ENCODE peak calls at places on chromosome 22, in six cellular contexts. U is endothelial cell, X is fibroblast of mammary gland, W is dorsolateral prefrontal cortex, C is fibroblast of the aortic adventitia, M is gastrocnemius medialis. T is an unnamed sample.

GRCh38 chr22:17501679-17502285 is 61.5 kb upstream of the SLC25A18 start:
- DNase-seq in U (peak; percentile 31), X (peak; percentile 75), W (no peak), C (peak; percentile 82), M (no peak), T (peak; percentile 17)

GRCh38 chr22:22880645-22881044 is 7.0 kb upstream of the IGLL5 start:
- DNase-seq in U (no peak), X (no peak), W (no peak), C (no peak), M (no peak), T (no peak)

GRCh38 chr22:33864723-33865130 is 55.5 kb downstream of the LARGE1 start:
- DNase-seq in U (no peak), X (peak; percentile 53), W (no peak), C (no peak), M (peak; percentile 32), T (no peak)

GRCh38 chr22:20111045-20111688 is 4.7 kb upstream of the RANBP1 start:
- DNase-seq in U (no peak), X (peak; percentile 38), W (no peak), C (no peak), M (no peak), T (peak; percentile 7)

GRCh38 chr22:33923660-33924246 is 3.5 kb upstream of the LARGE1 start:
- DNase-seq in U (peak; percentile 70), X (peak; percentile 75), W (no peak), C (peak; percentile 85), M (peak; percentile 53), T (peak; percentile 19)

GRCh38 chr22:35918466-35918865 is 110.2 kb downstream of the RBFOX2 start:
- DNase-seq in U (no peak), X (peak; percentile 28), W (no peak), C (peak; percentile 67), M (no peak), T (no peak)

GRCh38 chr22:19864538-19865106 is 9.9 kb upstream of the GNB1L start:
- DNase-seq in U (no peak), X (no peak), W (no peak), C (no peak), M (no peak), T (no peak)

GRCh38 chr22:30312053-30312452 is 14.7 kb downstream of the TBC1D10A start:
- DNase-seq in U (no peak), X (peak; percentile 50), W (no peak), C (peak; percentile 74), M (no peak), T (no peak)

GRCh38 chr22:23069502-23070357 is 589 bp upstream of the GNAZ start:
- DNase-seq in U (peak; percentile 85), X (peak; percentile 73), W (peak; percentile 96), C (peak; percentile 83), M (peak; percentile 90), T (peak; percentile 57)

GRCh38 chr22:25334091-25334490 is 114.7 kb downstream of the CRYBB2 start:
- DNase-seq in U (peak; percentile 97), X (peak; percentile 8), W (no peak), C (peak; percentile 14), M (peak; percentile 22), T (no peak)

GRCh38 chr22:36757608-36758220 is 18.2 kb downstream of the IFT27 start:
- DNase-seq in U (peak; percentile 85), X (peak; percentile 69), W (peak; percentile 71), C (peak; percentile 68), M (peak; percentile 66), T (no peak)

GRCh38 chr22:30874431-30875370 is 93.9 kb downstream of the MORC2 start:
- DNase-seq in U (no peak), X (no peak), W (peak; percentile 35), C (no peak), M (no peak), T (no peak)

GRCh38 chr22:48811885-48812284 is 1015.8 kb downstream of the BRD1 start:
- DNase-seq in U (no peak), X (no peak), W (no peak), C (no peak), M (no peak), T (no peak)

GRCh38 chr22:36546092-36546804 is 17.3 kb upstream of the EIF3D start:
- DNase-seq in U (peak; percentile 66), X (peak; percentile 63), W (peak; percentile 56), C (peak; percentile 57), M (no peak), T (no peak)

GRCh38 chr22:32312748-32313147 is 44.9 kb upstream of the RFPL3 start:
- DNase-seq in U (no peak), X (no peak), W (no peak), C (no peak), M (no peak), T (no peak)

GRCh38 chr22:45503071-45503815 is 560 bp downstream of the FBLN1 start:
- DNase-seq in U (peak; percentile 15), X (no peak), W (no peak), C (no peak), M (no peak), T (no peak)

GRCh38 chr22:27197618-27198017 is 540.2 kb downstream of the MIAT start:
- DNase-seq in U (no peak), X (no peak), W (no peak), C (no peak), M (no peak), T (no peak)

GRCh38 chr22:27195104-27195503 is 537.7 kb downstream of the MIAT start:
- DNase-seq in U (no peak), X (no peak), W (no peak), C (peak; percentile 70), M (no peak), T (no peak)

GRCh38 chr22:27195516-27195915 is 538.1 kb downstream of the MIAT start:
- DNase-seq in U (no peak), X (no peak), W (no peak), C (no peak), M (no peak), T (no peak)

GRCh38 chr22:27197071-27197470 is 539.7 kb downstream of the MIAT start:
- DNase-seq in U (no peak), X (no peak), W (no peak), C (no peak), M (no peak), T (no peak)

GRCh38 chr22:27196483-27196882 is 539.1 kb downstream of the MIAT start:
- DNase-seq in U (no peak), X (no peak), W (no peak), C (no peak), M (no peak), T (no peak)
- TF ChIP-seq CTCF in U (no peak), X (no peak), W (no peak), C (no peak), M (no peak), T (no peak)

DNA sequence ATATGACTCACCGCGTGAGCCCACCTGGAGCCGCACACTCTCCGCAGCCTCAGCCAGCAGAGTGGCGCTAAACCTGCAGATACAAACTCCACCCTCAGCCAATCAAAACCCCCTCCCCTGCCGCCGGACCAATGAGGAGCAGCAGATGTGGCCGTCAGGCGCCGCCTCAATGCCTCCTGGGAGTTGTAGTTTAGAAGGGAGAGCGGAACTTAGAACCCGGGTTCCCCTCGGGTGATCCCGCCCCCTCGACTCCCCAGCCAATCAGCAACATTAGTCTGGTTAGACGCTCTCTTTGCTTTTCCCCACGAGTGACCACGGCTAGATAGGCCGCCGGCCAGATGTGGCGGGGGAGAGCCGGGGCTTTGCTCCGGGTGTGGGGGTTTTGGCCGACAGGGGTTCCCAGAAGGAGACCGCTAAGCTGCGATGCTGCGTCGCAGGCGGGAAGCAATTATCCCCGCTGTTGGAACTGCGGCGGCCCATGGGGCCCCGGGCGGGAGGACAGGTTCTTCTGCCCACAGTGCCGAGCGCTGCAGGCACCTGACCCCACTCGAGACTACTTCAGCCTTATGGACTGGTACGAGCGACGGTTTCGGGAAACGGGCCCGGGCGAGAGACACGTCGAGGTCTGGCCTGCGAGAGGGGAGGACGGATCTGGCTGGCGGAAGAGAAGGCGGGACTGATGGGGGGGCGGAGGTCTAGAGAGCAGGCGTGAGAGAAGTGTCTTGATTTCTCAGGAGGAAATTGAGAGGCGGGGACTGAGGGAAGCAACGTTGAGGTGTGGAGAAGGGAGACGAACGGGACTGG is at the start of the genes CHEK2 and HSCB:
- DNase-seq in U (peak; percentile 93), X (peak; percentile 99), W (peak; percentile 98), C (peak; percentile 99), M (peak; percentile 98), T (peak; percentile 95)
- TF ChIP-seq CTCF in U (no peak), X (peak; percentile 3), W (peak; percentile 56), C (peak; percentile 13), M (no peak), T (no peak)

GRCh38 chr22:29113329-29113728 is 40.5 kb downstream of the KREMEN1 start:
- DNase-seq in U (no peak), X (no peak), W (no peak), C (no peak), M (no peak), T (no peak)

GRCh38 chr22:29116397-29117123 is 43.7 kb downstream of the KREMEN1 start:
- DNase-seq in U (no peak), X (no peak), W (no peak), C (no peak), M (no peak), T (no peak)

GRCh38 chr22:29117799-29118477 is 45.1 kb downstream of the KREMEN1 start:
- DNase-seq in U (no peak), X (peak; percentile 67), W (no peak), C (peak; percentile 72), M (no peak), T (no peak)

GRCh38 chr22:29114392-29114791 is 41.6 kb downstream of the KREMEN1 start:
- DNase-seq in U (no peak), X (no peak), W (no peak), C (no peak), M (no peak), T (no peak)

DNA sequence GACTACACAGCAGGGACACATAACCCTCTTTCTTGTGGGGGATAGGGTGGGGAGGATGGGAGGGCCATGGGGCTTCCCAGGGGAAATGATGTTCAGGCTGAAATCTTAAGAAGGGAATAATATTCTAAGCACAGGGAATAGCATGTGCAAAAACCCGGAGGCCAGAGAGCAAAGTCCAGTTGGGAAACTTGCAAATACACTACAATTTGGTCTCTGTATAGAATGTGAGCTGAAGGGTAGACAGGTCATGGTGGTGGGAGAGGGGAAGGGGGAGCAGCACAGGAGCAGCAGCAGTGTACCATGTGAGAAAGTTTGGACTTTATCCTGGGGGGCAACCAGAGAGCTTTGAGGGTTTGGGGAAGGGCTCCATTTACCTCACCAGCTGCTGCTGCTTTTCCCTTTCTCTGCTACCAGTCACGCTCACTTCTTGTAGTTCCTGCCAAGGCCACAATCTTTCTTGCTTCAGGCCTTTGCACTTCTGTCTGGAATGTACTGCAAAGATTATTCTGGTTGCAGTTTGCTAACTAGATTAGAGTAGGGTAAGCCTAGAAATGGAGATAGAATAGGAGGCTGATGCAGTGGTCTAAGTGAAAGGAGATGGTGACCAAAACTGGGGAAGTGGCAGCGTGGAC is 43.0 kb downstream of the KREMEN1 start:
- DNase-seq in U (no peak), X (no peak), W (no peak), C (peak; percentile 50), M (no peak), T (no peak)
- TF ChIP-seq CTCF in U (no peak), X (no peak), W (no peak), C (no peak), M (no peak), T (no peak)

GRCh38 chr22:21641417-21641794 is 696 bp upstream of the SDF2L1 start:
- DNase-seq in U (peak; percentile 59), X (peak; percentile 58), W (no peak), C (peak; percentile 61), M (no peak), T (no peak)
- TF ChIP-seq CTCF in U (no peak), X (peak; percentile 59), W (no peak), C (peak; percentile 69), M (no peak), T (peak; percentile 62)